ENCODE peak calls at places on chromosomes 1 and 21, in five cellular contexts. I is IMR-90, D is H1, F is brain microvascular endothelial cell, U is OCI-LY7. Y is an unnamed sample.
A peak's percentile ranks its signal among the peaks of the same experiment; 100 is the strongest.

GRCh38 chr1:154154534-154155181 is at the start of gene NUP210L:
- DNase-seq in D (peak; percentile 23), F (peak; percentile 17), U (no peak), I (peak; percentile 89), Y (no peak)

GRCh38 chr1:44405804-44406743 is 1.0 kb downstream of the RNF220 start:
- DNase-seq in I (no peak), U (no peak), F (no peak), D (no peak), Y (no peak)

GRCh38 chr1:215971793-215972441 is 404.8 kb downstream of the KCTD3 start:
- DNase-seq in D (no peak), F (no peak), U (no peak), I (no peak), Y (no peak)

GRCh38 chr1:31674626-31675025 is 29.2 kb downstream of the COL16A1 start:
- DNase-seq in U (no peak), F (no peak), I (no peak), D (peak; percentile 10), Y (no peak)

GRCh38 chr1:6911974-6912373 is 126.7 kb downstream of the CAMTA1 start:
- DNase-seq in D (no peak), U (no peak), F (no peak), I (peak; percentile 4), Y (no peak)

GRCh38 chr1:43732132-43732531 is 24.8 kb downstream of the ST3GAL3 start:
- DNase-seq in D (no peak), U (no peak), F (no peak), I (no peak), Y (no peak)

GRCh38 chr1:228647523-228648444 is 87.5 kb upstream of the RHOU start:
- DNase-seq in F (peak; percentile 6), I (no peak), U (peak; percentile 17), D (peak; percentile 15), Y (peak; percentile 13)

GRCh38 chr21:39961251-39961650 is 94.0 kb downstream of the PCP4 start:
- DNase-seq in F (no peak), U (no peak), I (no peak), D (no peak), Y (peak; percentile 8)

GRCh38 chr1:8016244-8017241 is 9.6 kb downstream of the ERRFI1 start:
- DNase-seq in I (no peak), D (no peak), F (no peak), U (no peak), Y (peak; percentile 46)

GRCh38 chr1:96234299-96234698 is 487.3 kb upstream of the PTBP2 start:
- DNase-seq in D (no peak), F (peak; percentile 58), U (no peak), I (peak; percentile 42), Y (peak; percentile 66)

GRCh38 chr1:115337633-115338456 is at the start of gene NGF:
- DNase-seq in D (peak; percentile 63), U (no peak), F (peak; percentile 42), I (peak; percentile 78), Y (peak; percentile 62)

GRCh38 chr1:52142220-52143153 is 598 bp downstream of the ZFYVE9 start:
- DNase-seq in F (peak; percentile 41), I (peak; percentile 52), U (peak; percentile 84), D (peak; percentile 19), Y (peak; percentile 62)

GRCh38 chr1:99277066-99277465 is 12.8 kb downstream of the PLPPR4 start:
- DNase-seq in F (no peak), U (no peak), D (no peak), I (no peak), Y (no peak)

GRCh38 chr1:85850238-85850637 is 142.0 kb upstream of the ZNHIT6 start:
- DNase-seq in D (no peak), U (no peak), I (peak; percentile 95), F (peak; percentile 84), Y (peak; percentile 93)

GRCh38 chr1:89873757-89874156 is 52.9 kb downstream of the LRRC8D start:
- DNase-seq in U (no peak), I (peak; percentile 68), F (no peak), D (no peak), Y (peak; percentile 71)

GRCh38 chr1:185939142-185939541 is 205.0 kb downstream of the HMCN1 start:
- DNase-seq in D (no peak), I (peak; percentile 70), F (no peak), U (no peak), Y (peak; percentile 79)

GRCh38 chr1:38502772-38503171 is 356.8 kb downstream of the RRAGC start:
- DNase-seq in D (peak; percentile 74), I (no peak), F (no peak), U (peak; percentile 59), Y (no peak)

GRCh38 chr21:46022551-46023107 is 41.1 kb downstream of the COL6A1 start:
- DNase-seq in F (no peak), I (no peak), D (no peak), U (no peak), Y (no peak)

GRCh38 chr1:230587056-230587455 is 55.2 kb upstream of the COG2 start:
- DNase-seq in D (no peak), I (no peak), F (no peak), U (no peak), Y (no peak)

GRCh38 chr1:58783090-58783992 is 506 bp downstream of the JUN start:
- DNase-seq in I (peak; percentile 52), F (peak; percentile 53), U (peak; percentile 59), D (no peak), Y (peak; percentile 70)

GRCh38 chr1:204453141-204453772 is 41.3 kb downstream of the PIK3C2B start:
- DNase-seq in U (peak; percentile 53), F (no peak), D (no peak), I (no peak), Y (no peak)

GRCh38 chr1:198794498-198794897 is 155.7 kb downstream of the PTPRC start:
- DNase-seq in I (peak; percentile 85), F (no peak), U (no peak), D (no peak), Y (peak; percentile 70)

GRCh38 chr1:42170779-42171621 is 6.5 kb upstream of the GUCA2A start:
- DNase-seq in I (no peak), D (no peak), U (no peak), F (no peak), Y (no peak)

GRCh38 chr1:38444770-38445442 is 398.3 kb upstream of the POU3F1 start:
- DNase-seq in U (no peak), F (no peak), I (no peak), D (no peak), Y (no peak)

GRCh38 chr21:36237441-36237840 is 80.8 kb downstream of the DOP1B start:
- DNase-seq in I (no peak), U (no peak), F (no peak), D (no peak), Y (no peak)

GRCh38 chr1:17569200-17570139 is 30.0 kb downstream of the ARHGEF10L start:
- DNase-seq in D (no peak), U (no peak), I (peak; percentile 84), F (peak; percentile 61), Y (peak; percentile 82)

GRCh38 chr1:26581287-26581651 is 51.7 kb downstream of the RPS6KA1 start:
- DNase-seq in U (no peak), I (no peak), D (no peak), F (no peak), Y (no peak)

GRCh38 chr1:240991230-240991629 is 365.8 kb downstream of the RGS7 start:
- DNase-seq in D (no peak), U (no peak), I (no peak), F (no peak), Y (no peak)

GRCh38 chr1:8314346-8315280 is 3.3 kb upstream of the SLC45A1 start:
- DNase-seq in I (peak; percentile 77), U (peak; percentile 39), F (peak; percentile 77), D (peak; percentile 46), Y (peak; percentile 79)

DNA sequence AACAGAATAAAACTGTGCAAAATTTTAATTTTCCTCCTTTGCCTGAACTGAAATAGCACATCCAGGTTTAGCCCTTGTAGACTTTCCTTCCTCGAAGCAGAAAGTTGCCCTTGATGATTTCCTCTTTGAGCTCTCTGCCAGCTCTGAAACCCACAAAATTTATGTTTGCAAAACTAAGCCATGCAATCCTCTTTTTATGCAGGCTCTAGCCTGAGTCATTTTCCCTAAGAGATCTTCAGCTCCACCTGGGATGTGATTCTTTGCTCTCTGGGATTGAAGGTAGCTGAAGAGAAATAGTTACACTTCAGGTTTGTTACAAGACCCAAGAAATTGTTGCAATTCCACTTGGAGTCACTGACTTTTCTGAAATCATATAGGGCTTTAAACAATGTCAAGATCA is 1.4 kb upstream of the F3 start:
- DNase-seq in F (no peak), D (no peak), I (peak; percentile 69), U (no peak), Y (peak; percentile 49)
- H3K4me3 ChIP-seq in F (no peak overlapping the region), D (peak overlapping the region; percentile 77), I (peak overlapping the region; percentile 53), U (no peak overlapping the region), Y (no peak overlapping the region)

GRCh38 chr21:44316277-44316900 is 16.5 kb downstream of the PFKL start:
- DNase-seq in I (no peak), U (no peak), D (no peak), F (no peak), Y (no peak)

GRCh38 chr21:44313451-44313850 is 13.6 kb downstream of the PFKL start:
- DNase-seq in U (no peak), I (no peak), D (no peak), F (no peak), Y (no peak)

GRCh38 chr21:44315691-44316208 is 15.9 kb downstream of the PFKL start:
- DNase-seq in I (no peak), F (no peak), U (no peak), D (no peak), Y (no peak)

GRCh38 chr21:44314128-44314527 is 14.3 kb downstream of the PFKL start:
- DNase-seq in I (no peak), D (no peak), U (no peak), F (no peak), Y (no peak)

GRCh38 chr21:44314561-44314960 is 14.7 kb downstream of the PFKL start:
- DNase-seq in U (no peak), F (no peak), D (no peak), I (no peak), Y (no peak)
- TF ChIP-seq CTCF in U (no peak), F (no peak), D (no peak), I (no peak), Y (no peak)

DNA sequence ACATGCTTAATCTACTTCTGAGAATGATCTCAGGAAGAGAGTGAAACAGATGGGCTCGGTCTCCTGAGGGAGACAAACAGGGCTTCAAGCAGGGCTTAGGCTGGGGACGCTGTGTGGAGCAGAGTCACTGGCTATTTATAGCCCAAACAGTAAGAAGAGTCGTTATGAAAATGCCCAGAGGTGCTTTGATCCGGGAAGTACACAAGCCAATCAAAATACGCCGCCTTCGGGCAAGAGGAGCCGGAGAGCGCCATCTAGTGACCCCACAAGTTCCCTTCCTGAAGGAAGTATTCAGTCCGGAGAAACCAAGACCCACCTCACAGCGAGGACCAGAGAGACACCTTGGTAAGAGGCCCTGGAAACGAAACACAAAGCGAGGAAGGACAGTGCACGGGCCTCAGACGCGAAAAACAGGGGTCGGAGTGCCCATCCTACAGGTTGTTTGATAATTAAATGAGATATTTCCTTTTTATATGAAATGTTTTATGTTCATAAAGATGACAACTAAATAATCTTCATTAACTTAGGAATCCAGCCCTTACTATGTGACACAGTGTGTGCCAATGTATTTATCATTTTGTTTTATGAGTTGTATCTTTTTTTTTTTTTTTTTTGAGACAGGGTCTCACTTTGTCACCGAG is 25.0 kb upstream of the SCCPDH start:
- DNase-seq in D (no peak), F (peak; percentile 93), I (peak; percentile 96), U (peak; percentile 87), Y (peak; percentile 92)
- H3K4me3 ChIP-seq in D (peak overlapping the region; percentile 33), F (peak overlapping the region; percentile 36), I (peak overlapping the region; percentile 15), U (no peak overlapping the region), Y (peak overlapping the region; percentile 12)

DNA sequence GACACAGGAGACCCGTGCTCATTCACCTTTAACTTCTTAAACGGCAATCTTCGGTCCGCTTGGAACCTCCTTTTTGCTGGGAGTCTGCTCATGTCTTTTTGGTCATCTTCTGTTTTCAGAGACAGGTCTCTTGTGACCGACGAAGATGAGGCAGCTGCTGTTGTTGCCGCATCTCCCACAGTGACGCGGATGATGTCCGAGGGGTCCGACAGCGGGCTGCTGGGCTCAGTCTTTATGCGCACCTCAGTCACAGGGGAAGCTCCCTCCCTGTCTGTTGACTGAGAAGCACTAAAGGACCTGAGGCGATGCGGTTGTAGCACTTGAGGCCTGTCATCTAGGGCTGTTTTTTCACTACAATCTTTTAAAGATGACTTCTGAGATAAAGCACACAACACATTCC is 17.6 kb downstream of the ZBTB21 start:
- DNase-seq in I (no peak), D (no peak), F (no peak), U (no peak), Y (no peak)
- TF ChIP-seq CTCF in I (no peak), D (no peak), F (no peak), U (no peak), Y (no peak)

Y was measured in astrocyte of the spinal cord.